ENCODE peak calls at places on chromosomes 5 and 9, in four cellular contexts. One of them, this sample, is unnamed.

GRCh38 chr5:149211566-149211965 is 60.1 kb upstream of the AFAP1L1 start:
- DNase-seq in IMR-90: peak
- DNase-seq in neural progenitor cell: no peak
- DNase-seq in MM.1S: no peak
- DNase-seq in this sample: no peak

GRCh38 chr9:8364021-8364782 is 564.6 kb upstream of the DMAC1 start:
- DNase-seq in IMR-90: no peak
- DNase-seq in MM.1S: no peak
- DNase-seq in neural progenitor cell: no peak
- DNase-seq in this sample: no peak

GRCh38 chr5:22470408-22470807 is 382.7 kb downstream of the CDH12 start:
- DNase-seq in IMR-90: no peak
- DNase-seq in neural progenitor cell: no peak
- DNase-seq in MM.1S: no peak
- DNase-seq in this sample: no peak

GRCh38 chr9:133759146-133759900 is 21.2 kb upstream of the SARDH start:
- DNase-seq in MM.1S: no peak
- DNase-seq in neural progenitor cell: no peak
- DNase-seq in IMR-90: no peak
- DNase-seq in this sample: peak

GRCh38 chr9:138025908-138026307 is 148.3 kb downstream of the CACNA1B start:
- DNase-seq in MM.1S: no peak
- DNase-seq in neural progenitor cell: no peak
- DNase-seq in IMR-90: no peak
- DNase-seq in this sample: no peak

GRCh38 chr9:2560175-2560574 is 61.4 kb upstream of the VLDLR start:
- DNase-seq in neural progenitor cell: no peak
- DNase-seq in IMR-90: no peak
- DNase-seq in MM.1S: no peak
- DNase-seq in this sample: no peak

GRCh38 chr5:131068893-131069643 is 96.0 kb downstream of the HINT1 start:
- DNase-seq in IMR-90: no peak
- DNase-seq in MM.1S: peak
- DNase-seq in neural progenitor cell: no peak
- DNase-seq in this sample: no peak

GRCh38 chr5:88646866-88647265 is 236.1 kb downstream of the MEF2C start:
- DNase-seq in neural progenitor cell: no peak
- DNase-seq in IMR-90: no peak
- DNase-seq in MM.1S: no peak
- DNase-seq in this sample: no peak

GRCh38 chr9:137297060-137297664 is 4.9 kb downstream of the NRARP start:
- DNase-seq in IMR-90: no peak
- DNase-seq in MM.1S: no peak
- DNase-seq in neural progenitor cell: no peak
- DNase-seq in this sample: no peak

GRCh38 chr9:130433168-130433946 is 11.4 kb upstream of the ASS1 start:
- DNase-seq in IMR-90: peak
- DNase-seq in MM.1S: no peak
- DNase-seq in neural progenitor cell: peak
- DNase-seq in this sample: peak

GRCh38 chr9:131046581-131047202 is 37.7 kb downstream of the LAMC3 start:
- DNase-seq in IMR-90: peak
- DNase-seq in MM.1S: peak
- DNase-seq in neural progenitor cell: peak
- DNase-seq in this sample: peak

DNA sequence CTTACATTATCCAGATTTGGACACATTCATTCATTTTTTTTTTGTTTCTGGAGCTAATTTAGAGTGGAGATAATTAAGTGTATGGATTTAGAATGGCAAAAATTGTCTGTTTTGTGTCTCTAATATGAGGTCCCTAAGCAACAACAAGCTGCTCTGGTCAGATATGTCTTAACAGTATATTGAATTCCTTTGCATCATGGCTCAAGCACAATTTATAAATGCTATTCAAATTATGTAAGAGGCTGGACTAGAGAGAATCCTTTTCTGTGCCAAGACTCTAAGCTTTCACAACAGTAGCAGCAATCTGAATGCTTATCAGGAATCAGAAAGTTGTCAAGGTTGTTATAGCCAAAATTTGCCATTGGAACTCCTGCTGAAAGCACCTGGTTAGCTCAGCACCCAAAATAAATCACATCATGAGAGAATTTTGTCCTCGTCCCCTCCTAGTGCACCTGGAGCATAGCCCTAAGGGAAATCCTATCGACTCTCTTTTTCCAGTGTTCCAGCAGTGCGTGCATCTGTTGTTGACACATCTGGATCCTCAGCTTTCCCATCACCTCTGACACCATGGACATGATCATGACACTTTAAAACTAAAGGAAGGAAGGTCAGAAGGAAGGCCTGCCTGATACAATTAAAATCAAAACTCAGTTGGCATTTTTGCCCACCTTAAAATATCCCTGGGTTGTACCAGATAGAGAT is 98.5 kb upstream of the HMHB1 start:
- DNase-seq in MM.1S: no peak
- DNase-seq in neural progenitor cell: no peak
- DNase-seq in IMR-90: peak
- DNase-seq in this sample: no peak
- H3K4me2 ChIP-seq in MM.1S: no peak
- H3K4me2 ChIP-seq in neural progenitor cell: no peak
- H3K4me2 ChIP-seq in IMR-90: no peak
- H3K4me2 ChIP-seq in this sample: no peak

GRCh38 chr5:190366-191035 is 794 bp upstream of the LRRC14B start:
- DNase-seq in MM.1S: peak
- DNase-seq in neural progenitor cell: no peak
- DNase-seq in IMR-90: no peak
- DNase-seq in this sample: no peak
- H3K4me3 ChIP-seq in MM.1S: peak
- H3K4me3 ChIP-seq in neural progenitor cell: no peak
- H3K4me3 ChIP-seq in IMR-90: no peak
- H3K4me3 ChIP-seq in this sample: no peak

GRCh38 chr5:67481362-67481761 is 284.8 kb upstream of the CD180 start:
- DNase-seq in IMR-90: no peak
- DNase-seq in neural progenitor cell: no peak
- DNase-seq in MM.1S: no peak
- DNase-seq in this sample: no peak
- H3K4me2 ChIP-seq in IMR-90: no peak
- H3K4me2 ChIP-seq in neural progenitor cell: no peak
- H3K4me2 ChIP-seq in MM.1S: no peak
- H3K4me2 ChIP-seq in this sample: no peak

GRCh38 chr5:104998572-104998971 is 1436.0 kb upstream of the NUDT12 start:
- DNase-seq in neural progenitor cell: no peak
- DNase-seq in IMR-90: no peak
- DNase-seq in MM.1S: no peak
- DNase-seq in this sample: no peak
- H3K4me3 ChIP-seq in neural progenitor cell: no peak
- H3K4me3 ChIP-seq in IMR-90: no peak
- H3K4me3 ChIP-seq in MM.1S: no peak
- H3K4me3 ChIP-seq in this sample: no peak

GRCh38 chr5:32298056-32298420 is 14.7 kb downstream of the MTMR12 start:
- DNase-seq in IMR-90: no peak
- DNase-seq in MM.1S: no peak
- DNase-seq in neural progenitor cell: no peak
- DNase-seq in this sample: no peak

GRCh38 chr5:32297181-32298055 is 15.3 kb downstream of the MTMR12 start:
- DNase-seq in MM.1S: no peak
- DNase-seq in neural progenitor cell: no peak
- DNase-seq in IMR-90: peak
- DNase-seq in this sample: no peak

GRCh38 chr5:32301891-32302290 is 10.8 kb downstream of the MTMR12 start:
- DNase-seq in IMR-90: no peak
- DNase-seq in neural progenitor cell: no peak
- DNase-seq in MM.1S: no peak
- DNase-seq in this sample: no peak

GRCh38 chr5:32302822-32303754 is 9.7 kb downstream of the MTMR12 start:
- DNase-seq in IMR-90: no peak
- DNase-seq in neural progenitor cell: no peak
- DNase-seq in MM.1S: no peak
- DNase-seq in this sample: no peak

GRCh38 chr5:32299059-32299677 is 13.6 kb downstream of the MTMR12 start:
- DNase-seq in neural progenitor cell: no peak
- DNase-seq in MM.1S: no peak
- DNase-seq in IMR-90: no peak
- DNase-seq in this sample: no peak
- H3K4me2 ChIP-seq in neural progenitor cell: no peak
- H3K4me2 ChIP-seq in MM.1S: no peak
- H3K4me2 ChIP-seq in IMR-90: no peak
- H3K4me2 ChIP-seq in this sample: no peak